ENCODE peak calls at places on chromosomes 6 and 20, in six cellular contexts. T, Y, D, G, C and L are unnamed samples. For H3K4me1 and H3K27me3, the result is how much of the 10 kb centered on the place peaks cover.

GRCh38 chr6:149680490-149680889 is 32.0 kb upstream of the KATNA1 start:
- DNase-seq in T (no peak), Y (no peak), D (no peak), G (no peak), C (no peak), L (no peak)

GRCh38 chr20:4026093-4026601 is 10.8 kb upstream of the RNF24 start:
- DNase-seq in T (peak), Y (no peak), D (no peak), G (peak), C (peak), L (peak)

GRCh38 chr20:64131406-64131805 is 24.0 kb upstream of the NPBWR2 start:
- DNase-seq in T (no peak), Y (no peak), D (peak), G (no peak), C (no peak), L (peak)

GRCh38 chr20:64164123-64164836 is at the start of gene MYT1:
- DNase-seq in T (no peak), Y (no peak), D (no peak), G (no peak), C (no peak), L (no peak)

GRCh38 chr20:5504061-5504739 is 187.4 kb upstream of the PROKR2 start:
- DNase-seq in T (no peak), Y (peak), D (peak), G (no peak), C (peak), L (peak)

GRCh38 chr6:26030716-26031115 is 56.5 kb upstream of the HFE start:
- DNase-seq in T (no peak), Y (no peak), D (no peak), G (no peak), C (no peak), L (no peak)

GRCh38 chr6:126535138-126535537 is 195.2 kb downstream of the CENPW start:
- DNase-seq in T (no peak), Y (no peak), D (no peak), G (no peak), C (no peak), L (no peak)

GRCh38 chr6:169957351-169957963 is 206.0 kb downstream of the ERMARD start:
- DNase-seq in T (no peak), Y (no peak), D (no peak), G (no peak), C (no peak), L (peak)

GRCh38 chr6:5141046-5141445 is 55.9 kb downstream of the PPP1R3G start:
- DNase-seq in T (no peak), Y (no peak), D (no peak), G (peak), C (no peak), L (no peak)

GRCh38 chr6:166046232-166046631 is 121.4 kb downstream of the TBXT start:
- DNase-seq in T (no peak), Y (no peak), D (no peak), G (peak), C (no peak), L (no peak)
- H3K27ac ChIP-seq in T (no peak), Y (no peak), D (no peak), G (peak), C (no peak), L (peak)

GRCh38 chr6:156776841-156777576 is at the start of gene ARID1B:
- DNase-seq in T (peak), Y (peak), D (peak), G (peak), C (peak), L (peak)

GRCh38 chr6:156779206-156780116 is 2.3 kb downstream of the ARID1B start:
- DNase-seq in T (peak), Y (no peak), D (peak), G (no peak), C (peak), L (peak)

GRCh38 chr6:156777577-156777865 is 343 bp downstream of the ARID1B start:
- DNase-seq in T (no peak), Y (no peak), D (peak), G (no peak), C (no peak), L (no peak)

GRCh38 chr6:156778615-156779205 is 1.5 kb downstream of the ARID1B start:
- DNase-seq in T (peak), Y (peak), D (peak), G (no peak), C (peak), L (peak)

GRCh38 chr6:156777866-156778614 is 862 bp downstream of the ARID1B start:
- DNase-seq in T (peak), Y (peak), D (peak), G (peak), C (peak), L (peak)
- H3K4me1 ChIP-seq in T (under half), Y (under half), D (under half), G (under half), C (under half), L (under half)

GRCh38 chr6:38990475-38990874 is 58.1 kb upstream of the GLP1R start:
- DNase-seq in T (no peak), Y (no peak), D (no peak), G (no peak), C (no peak), L (no peak)

GRCh38 chr6:38985839-38986238 is 62.7 kb upstream of the GLP1R start:
- DNase-seq in T (no peak), Y (no peak), D (no peak), G (no peak), C (no peak), L (no peak)

GRCh38 chr6:38987503-38987902 is 61.1 kb upstream of the GLP1R start:
- DNase-seq in T (no peak), Y (no peak), D (no peak), G (no peak), C (no peak), L (no peak)

GRCh38 chr6:38984723-38985122 is 63.9 kb upstream of the GLP1R start:
- DNase-seq in T (no peak), Y (no peak), D (no peak), G (no peak), C (no peak), L (no peak)

DNA sequence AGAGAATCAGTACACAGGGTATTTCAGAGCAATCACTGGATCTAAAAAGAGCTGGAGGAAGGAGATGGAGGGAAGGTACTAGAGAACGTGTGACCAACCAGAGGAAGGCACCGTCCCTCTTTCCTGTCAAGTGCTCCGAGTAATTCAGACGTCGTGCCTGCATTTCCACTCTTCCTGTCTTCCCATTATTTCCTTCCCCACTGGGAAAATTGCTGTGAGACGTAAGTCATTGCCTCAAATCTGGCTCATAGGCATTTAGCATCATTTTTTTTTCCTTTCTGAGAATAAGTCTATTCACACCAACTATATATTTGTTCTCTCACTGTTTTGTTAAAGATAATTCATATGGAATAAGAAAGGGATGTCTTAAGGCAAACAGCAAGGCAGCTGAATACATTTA is 59.5 kb upstream of the GLP1R start:
- DNase-seq in T (no peak), Y (no peak), D (no peak), G (no peak), C (no peak), L (no peak)
- H3K27me3 ChIP-seq in T (under half), Y (under half), D (under half), G (under half), C (under half), L (under half)

DNA sequence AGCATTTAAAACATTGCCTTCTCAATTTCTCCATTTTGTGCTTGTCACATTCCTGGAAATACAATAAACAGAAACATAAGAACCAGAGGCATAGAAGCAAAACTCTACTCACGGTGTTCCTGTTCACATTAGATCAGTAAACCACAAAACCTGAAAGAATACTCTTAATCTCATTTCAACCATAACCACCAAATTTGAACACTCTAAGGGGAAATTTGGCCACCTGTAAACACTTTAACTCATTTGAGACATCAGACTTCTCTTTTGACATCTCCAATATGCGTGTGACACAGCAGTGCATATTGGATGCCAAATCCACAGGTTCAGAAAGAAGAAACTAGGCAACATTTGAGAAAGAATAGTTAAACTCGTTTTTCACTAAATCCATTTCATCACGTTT is 153.8 kb upstream of the IRAK1BP1 start:
- DNase-seq in T (no peak), Y (no peak), D (no peak), G (no peak), C (no peak), L (no peak)
- H3K27ac ChIP-seq in T (no peak), Y (no peak), D (no peak), G (no peak), C (no peak), L (no peak)